ENCODE peak calls at places on chromosomes 11 and 22, in six cellular contexts. N, Z, L, B, I and C are unnamed samples.

GRCh38 chr22:49433717-49434611 is 393.7 kb downstream of the BRD1 start:
- DNase-seq in L (no peak), N (no peak), I (no peak), B (no peak), Z (no peak), C (no peak)

GRCh38 chr11:134033696-134034491 is 35.0 kb upstream of the JAM3 start:
- DNase-seq in B (peak), Z (peak), L (peak), I (peak), N (peak), C (peak)

GRCh38 chr11:68974421-68975194 is 6.2 kb downstream of the MRGPRD start:
- DNase-seq in L (no peak), Z (no peak), N (no peak), I (no peak), B (no peak), C (no peak)

GRCh38 chr11:107898270-107898669 is 30.0 kb upstream of the RAB39A start:
- DNase-seq in N (no peak), I (no peak), B (peak), Z (no peak), L (no peak), C (no peak)

GRCh38 chr11:59614277-59615131 is 1.1 kb downstream of the OSBP start:
- DNase-seq in Z (no peak), N (no peak), I (no peak), B (no peak), L (no peak), C (no peak)

GRCh38 chr22:26573026-26573662 is 16.8 kb downstream of the TPST2 start:
- DNase-seq in Z (no peak), N (peak), B (no peak), L (peak), I (no peak), C (peak)

GRCh38 chr11:69106124-69106811 is 49.5 kb upstream of the SMIM38 start:
- DNase-seq in L (peak), B (no peak), I (no peak), Z (no peak), N (peak), C (no peak)

GRCh38 chr11:65651589-65652510 is 10.9 kb downstream of the RELA start:
- DNase-seq in I (no peak), N (peak), Z (no peak), L (peak), B (no peak), C (peak)

GRCh38 chr11:197741-198235 is 4.9 kb downstream of the SCGB1C1 start:
- DNase-seq in Z (no peak), N (peak), I (no peak), L (peak), B (no peak), C (no peak)

GRCh38 chr11:60993611-60994010 is 22.1 kb downstream of the CD6 start:
- DNase-seq in Z (no peak), L (no peak), I (no peak), N (no peak), B (no peak), C (no peak)

GRCh38 chr22:45490836-45491235 is 11.8 kb upstream of the FBLN1 start:
- DNase-seq in I (no peak), B (no peak), L (no peak), N (no peak), Z (no peak), C (no peak)

GRCh38 chr11:95512177-95512576 is 277.4 kb downstream of the FAM76B start:
- DNase-seq in N (no peak), B (no peak), Z (no peak), I (no peak), L (no peak), C (no peak)

GRCh38 chr11:12232819-12233601 is 122.6 kb downstream of the MICAL2 start:
- DNase-seq in N (no peak), I (no peak), Z (no peak), L (no peak), B (no peak), C (no peak)

GRCh38 chr11:34977039-34977906 is 60.9 kb downstream of the PDHX start:
- DNase-seq in Z (no peak), L (no peak), N (no peak), I (no peak), B (no peak), C (no peak)